ENCODE peak calls at places on chromosomes 13 and 19, in six cellular contexts. D is GM23338, V is ascending aorta, A is lower lobe of right lung, X is left ventricle myocardium inferior, L is brain microvascular endothelial cell. P is an unnamed sample.
A peak's percentile ranks its signal among the peaks of the same experiment; 100 is the strongest.

GRCh38 chr13:71758823-71759222 is 108.2 kb downstream of the DACH1 start:
- DNase-seq in D (peak; percentile 17), X (no peak), L (no peak), V (no peak), A (no peak), P (no peak)

GRCh38 chr19:2552859-2553258 is 76.9 kb downstream of the GADD45B start:
- DNase-seq in X (peak; percentile 15), L (no peak), A (peak; percentile 36), V (no peak), D (no peak), P (no peak)

GRCh38 chr13:102128216-102128800 is 273.5 kb downstream of the FGF14 start:
- DNase-seq in D (no peak), V (no peak), X (no peak), L (no peak), A (no peak), P (no peak)

GRCh38 chr19:6088677-6089063 is 21.6 kb downstream of the RFX2 start:
- DNase-seq in D (no peak), X (no peak), A (no peak), V (no peak), L (peak; percentile 37), P (no peak)

GRCh38 chr13:105363747-105364177 is 1171.7 kb downstream of the EFNB2 start:
- DNase-seq in V (no peak), X (no peak), L (no peak), A (no peak), D (no peak), P (no peak)

GRCh38 chr13:19763618-19764017 is 19.1 kb downstream of the PSPC1 start:
- DNase-seq in V (no peak), L (no peak), D (no peak), X (no peak), A (no peak), P (no peak)

GRCh38 chr19:55563261-55563690 is 17.4 kb downstream of the ZNF579 start:
- DNase-seq in V (no peak), A (no peak), D (no peak), X (peak; percentile 79), L (no peak), P (no peak)

GRCh38 chr19:41877916-41878905 is 1.1 kb downstream of the CD79A start:
- DNase-seq in X (no peak), D (no peak), L (no peak), A (no peak), V (no peak), P (no peak)

GRCh38 chr19:10566408-10566657 is 523 bp upstream of the KRI1 start:
- DNase-seq in D (no peak), V (no peak), L (no peak), A (no peak), X (no peak), P (no peak)

GRCh38 chr19:10566658-10567410 is 1.0 kb upstream of the KRI1 start:
- DNase-seq in L (no peak), X (no peak), A (no peak), V (peak; percentile 71), D (no peak), P (peak; percentile 77)

GRCh38 chr19:10568444-10568825 is 344 bp downstream of the CDKN2D start:
- DNase-seq in X (no peak), A (peak; percentile 73), V (no peak), L (no peak), D (peak; percentile 75), P (peak; percentile 47)

GRCh38 chr19:10567696-10568443 is 909 bp downstream of the CDKN2D start:
- DNase-seq in X (no peak), D (no peak), V (no peak), A (no peak), L (no peak), P (no peak)

GRCh38 chr19:10568826-10569651 is at the start of gene CDKN2D:
- DNase-seq in D (peak; percentile 100), X (peak; percentile 100), A (peak; percentile 100), V (peak; percentile 100), L (peak; percentile 100), P (peak; percentile 100)
- TF ChIP-seq CTCF in D (no peak), X (peak; percentile 61), A (peak; percentile 35), V (no peak), L (no peak), P (no peak)

GRCh38 chr19:12773571-12773970 is 1.8 kb downstream of the HOOK2 start:
- DNase-seq in L (no peak), X (peak; percentile 48), V (peak; percentile 85), A (no peak), D (no peak), P (no peak)
- TF ChIP-seq CTCF in L (peak; percentile 62), X (peak; percentile 57), V (peak; percentile 54), A (no peak), D (peak; percentile 29), P (no peak)

DNA sequence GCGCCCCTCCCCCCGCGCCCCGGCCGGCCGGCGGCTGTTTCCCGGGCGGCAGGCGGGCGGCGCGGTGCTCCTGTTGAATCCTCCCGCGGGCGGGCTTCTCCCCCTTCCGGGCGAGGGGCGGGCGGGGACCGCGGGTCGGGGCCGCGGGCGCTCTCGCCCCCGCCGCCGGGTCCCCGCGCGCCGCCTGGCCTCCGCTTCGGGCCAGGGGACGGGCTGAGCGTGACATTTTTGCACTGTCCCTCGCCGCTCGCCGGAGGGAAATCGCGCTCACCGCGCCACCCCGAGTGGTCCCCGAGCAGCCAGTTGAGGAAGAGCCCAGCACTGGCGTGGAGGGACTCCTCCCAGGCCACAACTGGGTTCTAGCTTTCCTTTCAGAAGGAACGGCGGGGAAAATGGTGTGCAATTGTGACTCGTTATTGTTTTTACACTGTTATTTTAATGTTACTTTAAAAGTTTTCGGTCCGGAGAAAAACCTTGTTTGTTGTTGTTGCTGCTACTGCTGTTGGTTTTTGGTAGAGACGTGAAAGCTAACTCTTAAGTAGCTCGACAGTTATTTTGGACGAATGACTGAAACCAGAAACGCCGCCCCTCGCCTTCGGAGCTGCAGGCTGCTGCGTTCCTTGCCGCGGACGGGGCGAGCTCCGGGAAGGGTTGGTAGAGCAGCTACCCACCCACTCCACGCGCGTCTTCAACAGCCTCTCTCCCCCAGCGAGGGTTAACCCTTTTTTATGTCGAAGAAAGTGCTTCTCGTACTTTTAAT is 942 bp downstream of the PDS5B start:
- DNase-seq in L (peak; percentile 55), D (peak; percentile 76), A (peak; percentile 79), V (peak; percentile 81), X (peak; percentile 75), P (peak; percentile 55)
- TF ChIP-seq CTCF in L (peak; percentile 0), D (no peak), A (no peak), V (no peak), X (no peak), P (no peak)

DNA sequence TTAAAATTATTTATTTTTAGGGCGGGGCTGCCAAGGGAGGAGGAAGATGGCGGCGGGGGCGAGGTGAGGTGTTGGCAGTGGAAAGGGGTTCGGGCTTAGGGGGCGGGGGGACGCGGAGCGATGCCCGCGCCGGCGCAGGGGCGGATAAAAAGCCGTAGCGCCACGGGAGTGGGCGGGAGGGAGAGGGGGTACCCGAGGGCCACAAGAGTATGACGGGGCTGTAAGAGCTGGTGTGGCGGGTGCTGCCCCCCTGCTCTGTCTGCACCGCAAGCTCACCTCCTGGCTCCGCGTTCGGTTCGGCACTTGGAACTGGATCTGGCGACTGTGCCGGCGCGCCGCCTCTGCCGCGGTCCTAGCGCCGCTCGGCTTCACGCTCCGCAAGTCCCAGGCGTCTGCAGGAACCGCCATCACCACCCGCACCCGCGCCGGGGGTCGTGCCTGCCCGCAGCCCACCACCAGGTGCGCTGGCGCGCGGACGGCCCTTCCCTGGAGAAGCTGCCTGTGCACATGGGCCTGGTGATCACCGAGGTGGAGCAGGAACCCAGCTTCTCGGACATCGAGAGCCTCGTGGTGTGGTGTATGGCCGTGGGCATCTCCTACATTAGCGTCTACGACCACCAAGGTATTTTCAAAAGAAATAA is 265.2 kb upstream of the SGCG start:
- DNase-seq in D (peak; percentile 84), L (peak; percentile 18), V (no peak), X (peak; percentile 38), A (peak; percentile 59), P (no peak)
- TF ChIP-seq CTCF in D (peak; percentile 26), L (no peak), V (no peak), X (no peak), A (no peak), P (no peak)